ENCODE peak calls at places on chromosomes 12 and 14, in four cellular contexts. L, Z, Y and T are unnamed samples.

GRCh38 chr14:101721951-101722661 is 39.4 kb upstream of the PPP2R5C start:
- DNase-seq in L (peak; percentile 47), Z (peak; percentile 85), Y (peak; percentile 42), T (peak; percentile 92)

GRCh38 chr14:92952497-92953298 is 29.7 kb downstream of the CHGA start:
- DNase-seq in L (no peak), Z (no peak), Y (no peak), T (no peak)

GRCh38 chr12:1926274-1926673 is 7.8 kb upstream of the CACNA2D4 start:
- DNase-seq in L (no peak), Z (no peak), Y (no peak), T (no peak)

GRCh38 chr12:70876952-70877351 is 43.6 kb downstream of the PTPRR start:
- DNase-seq in L (peak; percentile 2), Z (peak; percentile 75), Y (no peak), T (peak; percentile 41)

GRCh38 chr12:5965950-5966383 is 20.9 kb upstream of the ANO2 start:
- DNase-seq in L (peak; percentile 28), Z (peak; percentile 27), Y (peak; percentile 66), T (peak; percentile 10)

GRCh38 chr12:116773276-116773731 is 35.2 kb downstream of the RNFT2 start:
- DNase-seq in L (peak; percentile 9), Z (peak; percentile 4), Y (no peak), T (no peak)

GRCh38 chr14:76867536-76868452 is 41.6 kb downstream of the LRRC74A start:
- DNase-seq in L (no peak), Z (no peak), Y (peak; percentile 40), T (no peak)

GRCh38 chr14:70789361-70789760 is 20.0 kb downstream of the MAP3K9 start:
- DNase-seq in L (no peak), Z (peak; percentile 74), Y (peak; percentile 44), T (peak; percentile 61)

GRCh38 chr14:31937730-31938346 is 139.3 kb upstream of the ARHGAP5 start:
- DNase-seq in L (peak; percentile 98), Z (peak; percentile 99), Y (peak; percentile 89), T (peak; percentile 82)

GRCh38 chr12:61554268-61555008 is 705.8 kb upstream of the USP15 start:
- DNase-seq in L (no peak), Z (peak; percentile 90), Y (no peak), T (no peak)

GRCh38 chr12:25436206-25436912 is 116.7 kb downstream of the LMNTD1 start:
- DNase-seq in L (peak; percentile 49), Z (peak; percentile 56), Y (peak; percentile 56), T (peak; percentile 63)

GRCh38 chr12:70006619-70006973 is 181.6 kb downstream of the MYRFL start:
- DNase-seq in L (no peak), Z (no peak), Y (no peak), T (no peak)

GRCh38 chr14:24321212-24321975 is 10.1 kb downstream of the LTB4R start:
- DNase-seq in L (no peak), Z (no peak), Y (no peak), T (no peak)

GRCh38 chr12:92362109-92362508 is 216.5 kb upstream of the BTG1 start:
- DNase-seq in L (no peak), Z (no peak), Y (no peak), T (no peak)

GRCh38 chr12:128644664-128645296 is 179.0 kb downstream of the SLC15A4 start:
- DNase-seq in L (peak; percentile 3), Z (no peak), Y (peak; percentile 23), T (no peak)

GRCh38 chr14:36514278-36515104 is 5.5 kb downstream of the NKX2-1 start:
- DNase-seq in L (peak; percentile 31), Z (no peak), Y (no peak), T (peak; percentile 51)

GRCh38 chr12:64682572-64683277 is 72.4 kb downstream of the RASSF3 start:
- DNase-seq in L (no peak), Z (no peak), Y (peak; percentile 91), T (peak; percentile 53)

GRCh38 chr12:68844318-68844745 is 36.4 kb downstream of the MDM2 start:
- DNase-seq in L (no peak), Z (no peak), Y (no peak), T (no peak)

GRCh38 chr14:73467377-73467776 is 9.0 kb upstream of the NUMB start:
- DNase-seq in L (no peak), Z (no peak), Y (peak; percentile 21), T (peak; percentile 44)

GRCh38 chr12:102990419-102990818 is 32.9 kb downstream of the ASCL1 start:
- DNase-seq in L (no peak), Z (no peak), Y (no peak), T (no peak)

GRCh38 chr14:103543140-103543539 is 14.1 kb downstream of the TRMT61A start:
- DNase-seq in L (no peak), Z (no peak), Y (no peak), T (no peak)
- H3K27ac ChIP-seq in L (no peak overlapping the region), Z (no peak overlapping the region), Y (no peak overlapping the region), T (no peak overlapping the region)

DNA sequence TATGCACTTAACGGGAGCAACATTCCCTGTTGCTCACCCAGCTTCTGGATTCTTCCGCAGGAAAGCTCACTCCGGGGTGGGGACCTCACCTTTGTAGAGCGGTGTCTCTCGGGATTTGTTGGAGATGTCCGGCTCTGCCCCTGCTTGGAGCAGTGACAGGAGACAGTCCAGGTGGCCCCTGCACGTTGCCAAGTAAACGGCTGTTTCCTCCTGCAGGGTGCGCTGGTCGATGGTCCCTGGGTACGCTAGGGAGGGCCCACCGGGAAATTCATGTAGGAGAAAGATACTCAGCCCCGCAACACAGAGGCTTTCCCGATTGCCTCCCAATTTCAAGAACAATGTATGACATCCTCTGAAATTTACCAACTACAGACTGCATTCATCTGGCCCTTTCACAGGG is 23.1 kb downstream of the ASB2 start:
- DNase-seq in L (peak; percentile 50), Z (no peak), Y (no peak), T (no peak)
- TF ChIP-seq CTCF in L (peak; percentile 79), Z (no peak), Y (no peak), T (no peak)

GRCh38 chr14:74574706-74575105 is 37.3 kb downstream of the LTBP2 start:
- DNase-seq in L (no peak), Z (peak; percentile 29), Y (no peak), T (no peak)

GRCh38 chr14:74577247-74577947 is 34.6 kb downstream of the LTBP2 start:
- DNase-seq in L (no peak), Z (no peak), Y (peak; percentile 94), T (no peak)

GRCh38 chr14:74575507-74575906 is 36.5 kb downstream of the LTBP2 start:
- DNase-seq in L (no peak), Z (no peak), Y (no peak), T (no peak)

GRCh38 chr14:74574092-74574438 is 38.0 kb downstream of the LTBP2 start:
- DNase-seq in L (no peak), Z (no peak), Y (no peak), T (peak; percentile 81)

DNA sequence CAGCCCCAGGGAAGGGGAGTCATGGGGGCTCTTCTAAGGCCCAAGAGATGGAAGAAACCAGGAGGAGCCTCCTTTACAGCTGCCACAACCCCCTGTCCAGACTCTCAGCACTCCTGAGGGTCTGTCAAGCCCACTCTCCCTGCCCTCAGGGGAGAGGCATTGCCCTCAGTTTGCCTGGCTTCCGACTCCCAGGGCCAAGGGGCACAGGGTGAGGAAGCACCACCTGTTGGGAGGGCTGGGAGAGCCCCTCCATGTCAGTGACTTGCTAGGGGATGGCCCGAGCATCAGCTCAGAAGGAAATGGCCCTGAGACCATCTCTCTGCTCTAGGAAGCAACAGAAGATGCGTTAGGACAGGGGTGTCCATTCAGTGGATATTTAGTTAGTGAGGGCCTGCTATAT is 36.1 kb downstream of the LTBP2 start:
- DNase-seq in L (no peak), Z (no peak), Y (no peak), T (no peak)
- H3K27ac ChIP-seq in L (no peak overlapping the region), Z (peak overlapping the region; percentile 98), Y (no peak overlapping the region), T (no peak overlapping the region)

DNA sequence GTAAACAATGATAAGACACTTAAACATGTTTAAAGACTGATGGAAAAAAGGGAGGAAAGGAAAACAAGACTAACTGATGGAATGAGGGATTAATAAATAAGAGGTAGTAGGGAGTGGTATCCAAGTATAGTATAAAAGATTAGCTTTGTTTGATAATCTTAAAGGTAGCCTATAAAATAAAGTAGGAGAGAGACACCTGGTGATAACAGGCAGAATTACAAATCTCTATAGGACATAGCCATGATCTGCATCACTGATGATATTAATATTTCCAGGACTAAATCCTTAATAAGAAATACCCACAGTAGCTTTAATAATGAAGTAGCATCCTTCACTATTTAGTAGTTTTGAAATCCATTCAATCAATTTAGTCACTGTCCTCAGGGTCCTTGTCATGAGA is 30.4 kb downstream of the DLGAP5 start:
- DNase-seq in L (peak; percentile 8), Z (peak; percentile 17), Y (no peak), T (peak; percentile 23)
- TF ChIP-seq CTCF in L (peak; percentile 48), Z (peak; percentile 61), Y (peak; percentile 61), T (peak; percentile 49)

GRCh38 chr14:103744621-103745395 is 29.2 kb downstream of the ZFYVE21 start:
- DNase-seq in L (no peak), Z (no peak), Y (no peak), T (no peak)
- H3K27ac ChIP-seq in L (no peak overlapping the region), Z (no peak overlapping the region), Y (no peak overlapping the region), T (no peak overlapping the region)